ENCODE peak calls at places on chromosomes 7 and 10, in six cellular contexts. Z is HT-29, E is SW 1271, U is cardiac muscle cell, S is heart left ventricle, A is NCI-H1694 treated with DMSO at 0.1 percent for 48 hours. V is an unnamed sample.
A peak's percentile ranks its signal among the peaks of the same experiment; 100 is the strongest.

GRCh38 chr10:11951695-11952094 is 90.9 kb downstream of the UPF2 start:
- DNase-seq in Z (no peak), E (no peak), U (no peak), S (no peak), A (no peak), V (no peak)

GRCh38 chr10:131819241-131820072 is 81.4 kb upstream of the PPP2R2D start:
- DNase-seq in Z (no peak), E (no peak), U (no peak), S (no peak), A (no peak), V (no peak)

GRCh38 chr7:3725145-3725544 is 424.1 kb downstream of the SDK1 start:
- DNase-seq in Z (no peak), E (no peak), U (peak; percentile 29), S (no peak), A (no peak), V (no peak)

GRCh38 chr10:25786181-25786580 is 147.8 kb upstream of the MYO3A start:
- DNase-seq in Z (no peak), E (no peak), U (no peak), S (no peak), A (no peak), V (no peak)

GRCh38 chr7:115561341-115562110 is 469.0 kb downstream of the TFEC start:
- DNase-seq in Z (no peak), E (no peak), U (peak; percentile 95), S (no peak), A (no peak), V (no peak)

GRCh38 chr10:101293007-101293723 is 60.8 kb upstream of the BTRC start:
- DNase-seq in Z (no peak), E (no peak), U (no peak), S (peak; percentile 25), A (peak; percentile 56), V (no peak)

GRCh38 chr10:124417846-124418725 is 637 bp downstream of the OAT start:
- DNase-seq in Z (peak; percentile 41), E (peak; percentile 52), U (peak; percentile 73), S (peak; percentile 63), A (no peak), V (no peak)

GRCh38 chr7:134046594-134047128 is 80.5 kb upstream of the LRGUK start:
- DNase-seq in Z (no peak), E (no peak), U (no peak), S (no peak), A (no peak), V (no peak)

GRCh38 chr7:4606776-4607175 is 75.3 kb upstream of the FOXK1 start:
- DNase-seq in Z (no peak), E (no peak), U (no peak), S (no peak), A (no peak), V (no peak)

GRCh38 chr7:147990079-147990478 is 600.5 kb upstream of the C7orf33 start:
- DNase-seq in Z (no peak), E (no peak), U (no peak), S (no peak), A (no peak), V (no peak)

GRCh38 chr10:83222300-83222699 is 917.0 kb upstream of the GHITM start:
- DNase-seq in Z (no peak), E (no peak), U (no peak), S (no peak), A (no peak), V (no peak)

GRCh38 chr7:73606801-73607691 is 17.3 kb downstream of the MLXIPL start:
- DNase-seq in Z (peak; percentile 63), E (no peak), U (peak; percentile 48), S (peak; percentile 49), A (peak; percentile 57), V (no peak)

GRCh38 chr7:64881461-64882287 is 21.4 kb upstream of the ZNF273 start:
- DNase-seq in Z (no peak), E (no peak), U (no peak), S (no peak), A (no peak), V (no peak)

GRCh38 chr10:32905466-32905865 is 52.6 kb downstream of the ITGB1 start:
- DNase-seq in Z (no peak), E (no peak), U (no peak), S (no peak), A (no peak), V (no peak)

GRCh38 chr10:91796332-91797076 is 1.7 kb upstream of the TNKS2 start:
- DNase-seq in Z (peak; percentile 47), E (no peak), U (peak; percentile 6), S (peak; percentile 27), A (no peak), V (no peak)

GRCh38 chr10:15817407-15818046 is 42.8 kb downstream of the MINDY3 start:
- DNase-seq in Z (no peak), E (no peak), U (peak; percentile 62), S (no peak), A (no peak), V (no peak)

GRCh38 chr7:33742521-33742920 is 162.8 kb upstream of the BMPER start:
- DNase-seq in Z (no peak), E (no peak), U (peak; percentile 43), S (no peak), A (no peak), V (no peak)

GRCh38 chr7:88546808-88547207 is 212.7 kb upstream of the ZNF804B start:
- DNase-seq in Z (peak; percentile 84), E (no peak), U (peak; percentile 8), S (no peak), A (no peak), V (peak; percentile 56)

GRCh38 chr10:17348111-17349008 is 106.0 kb downstream of the ST8SIA6 start:
- DNase-seq in Z (peak; percentile 87), E (no peak), U (peak; percentile 90), S (peak; percentile 63), A (no peak), V (peak; percentile 15)

GRCh38 chr10:31708513-31708912 is 220.1 kb downstream of the ARHGAP12 start:
- DNase-seq in Z (no peak), E (no peak), U (no peak), S (peak; percentile 55), A (no peak), V (no peak)

V was measured in Panc1.